ENCODE peak calls at places on chromosomes 4 and X, in nine cellular contexts. V, Y, P, X, L, T, A, K and H are unnamed samples.

GRCh38 chrX:20884565-20884964 is 489.7 kb upstream of the CNKSR2 start:
- DNase-seq in P (no peak), A (no peak), K (no peak), T (no peak), Y (no peak), L (no peak), X (no peak), V (no peak), H (no peak)

GRCh38 chr4:40888916-40889315 is 139.2 kb downstream of the NSUN7 start:
- DNase-seq in T (no peak), P (no peak), V (no peak), K (no peak), Y (no peak), L (no peak), A (no peak), X (no peak), H (no peak)

GRCh38 chr4:80897537-80898303 is 132.8 kb upstream of the BMP3 start:
- DNase-seq in X (no peak), T (no peak), K (no peak), Y (no peak), A (no peak), L (peak), V (no peak), P (no peak), H (no peak)

GRCh38 chr4:146243141-146243882 is 29.0 kb downstream of the REELD1 start:
- DNase-seq in A (peak), P (no peak), L (no peak), V (peak), X (no peak), Y (no peak), K (peak), T (peak), H (peak)

GRCh38 chr4:166092797-166093196 is 219.8 kb downstream of the TLL1 start:
- DNase-seq in L (no peak), Y (no peak), K (no peak), P (peak), T (peak), X (no peak), A (no peak), V (no peak), H (no peak)

GRCh38 chr4:93502991-93503390 is 325.6 kb upstream of the ATOH1 start:
- DNase-seq in V (no peak), L (no peak), A (no peak), X (no peak), K (no peak), Y (no peak), T (no peak), P (no peak), H (no peak)

GRCh38 chr4:103451341-103451740 is 253.2 kb upstream of the CENPE start:
- DNase-seq in X (no peak), A (no peak), Y (peak), P (no peak), K (no peak), L (no peak), T (peak), V (no peak), H (no peak)

GRCh38 chr4:53866055-53866454 is 198.3 kb downstream of the CHIC2 start:
- DNase-seq in X (no peak), Y (no peak), K (no peak), P (no peak), A (no peak), T (no peak), L (no peak), V (no peak), H (no peak)

GRCh38 chr4:54015421-54016065 is 48.9 kb downstream of the CHIC2 start:
- DNase-seq in V (no peak), Y (no peak), T (no peak), K (peak), X (no peak), A (peak), P (no peak), L (no peak), H (peak)

GRCh38 chr4:118712872-118713271 is 27.7 kb downstream of the METTL14 start:
- DNase-seq in A (no peak), T (no peak), L (no peak), V (peak), K (no peak), P (no peak), Y (no peak), X (no peak), H (no peak)

GRCh38 chrX:9604111-9604907 is 139.5 kb downstream of the TBL1X start:
- DNase-seq in P (no peak), V (peak), Y (no peak), A (no peak), K (no peak), L (no peak), T (no peak), X (no peak), H (no peak)

GRCh38 chrX:68498508-68499379 is at the start of gene YIPF6:
- DNase-seq in K (peak), A (peak), Y (peak), L (peak), T (peak), V (peak), P (peak), X (peak), H (peak)

GRCh38 chr4:41748788-41749445 is 392 bp upstream of the PHOX2B start:
- DNase-seq in P (no peak), K (peak), A (no peak), T (no peak), L (no peak), V (no peak), Y (no peak), X (peak), H (peak)

GRCh38 chrX:71214604-71215334 is 8.3 kb upstream of the GJB1 start:
- DNase-seq in X (no peak), P (peak), Y (no peak), K (no peak), A (no peak), L (no peak), T (no peak), V (no peak), H (no peak)

GRCh38 chr4:661231-661630 is 12.8 kb downstream of the ATP5ME start:
- DNase-seq in P (no peak), X (no peak), K (no peak), V (no peak), T (no peak), A (no peak), Y (no peak), L (no peak), H (no peak)

GRCh38 chrX:119497185-119497584 is 28.9 kb downstream of the SLC25A5 start:
- DNase-seq in Y (no peak), V (no peak), P (no peak), L (no peak), T (no peak), A (peak), K (no peak), X (no peak), H (no peak)

GRCh38 chr4:128596844-128597243 is 212.7 kb upstream of the JADE1 start:
- DNase-seq in L (no peak), A (no peak), V (no peak), T (no peak), Y (no peak), X (no peak), K (no peak), P (no peak), H (no peak)

GRCh38 chr4:89298160-89298559 is 9.4 kb downstream of the GPRIN3 start:
- DNase-seq in V (no peak), Y (no peak), X (no peak), T (no peak), A (peak), P (no peak), L (peak), K (no peak), H (peak)

GRCh38 chr4:38377195-38377594 is 286.8 kb upstream of the KLF3 start:
- DNase-seq in L (no peak), T (peak), K (no peak), X (no peak), V (no peak), Y (no peak), P (no peak), A (no peak), H (no peak)

GRCh38 chrX:37423864-37424569 is 74.9 kb downstream of the PRRG1 start:
- DNase-seq in Y (no peak), V (no peak), T (peak), A (no peak), K (no peak), L (no peak), X (no peak), P (no peak), H (peak)

GRCh38 chrX:49271341-49271740 is 1.7 kb downstream of the PPP1R3F start:
- DNase-seq in A (no peak), P (no peak), X (no peak), Y (no peak), V (no peak), T (peak), L (no peak), K (no peak), H (no peak)

GRCh38 chr4:40251366-40251765 is 54.5 kb downstream of the RHOH start:
- DNase-seq in T (peak), V (peak), K (no peak), A (no peak), X (no peak), L (no peak), Y (peak), P (no peak), H (no peak)

GRCh38 chrX:9627827-9628406 is 137.7 kb downstream of the GPR143 start:
- DNase-seq in V (peak), L (no peak), P (no peak), A (no peak), T (no peak), K (no peak), X (no peak), Y (no peak), H (no peak)

GRCh38 chrX:40299028-40299479 is 201.3 kb upstream of the BCOR start:
- DNase-seq in P (peak), K (peak), T (no peak), A (peak), V (peak), Y (no peak), X (peak), L (no peak), H (peak)

GRCh38 chr4:30770049-30770549 is 49.9 kb downstream of the PCDH7 start:
- DNase-seq in T (peak), K (no peak), A (no peak), L (no peak), V (no peak), Y (peak), P (no peak), X (no peak), H (no peak)

GRCh38 chrX:102746134-102746584 is 25.6 kb downstream of the GPRASP3 start:
- DNase-seq in Y (no peak), P (peak), V (peak), L (no peak), X (peak), T (no peak), A (no peak), K (peak), H (peak)
- TF ChIP-seq EZH2phosphoT487 in Y (no peak), P (no peak), V (no peak), L (no peak), X (no peak), T (no peak), A (no peak), K (no peak), H (no peak)

GRCh38 chrX:155262970-155263754 is 1.1 kb downstream of the RAB39B start:
- DNase-seq in T (no peak), P (no peak), L (no peak), Y (no peak), A (peak), K (no peak), X (no peak), V (peak), H (no peak)
- H2AFZ ChIP-seq in T (no peak), P (peak), L (peak), Y (no peak), A (peak), K (no peak), X (peak), V (peak), H (no peak)

GRCh38 chr4:15239866-15240265 is 188.0 kb upstream of the C1QTNF7 start:
- DNase-seq in L (no peak), P (peak), Y (no peak), V (no peak), T (peak), K (no peak), X (no peak), A (no peak), H (no peak)

GRCh38 chr4:15240764-15241163 is 187.1 kb upstream of the C1QTNF7 start:
- DNase-seq in L (no peak), A (no peak), V (peak), T (peak), Y (no peak), X (no peak), K (no peak), P (no peak), H (no peak)

GRCh38 chr4:15241946-15242345 is 185.9 kb upstream of the C1QTNF7 start:
- DNase-seq in P (no peak), A (no peak), V (no peak), Y (no peak), X (no peak), T (no peak), L (no peak), K (no peak), H (no peak)

GRCh38 chr4:15234585-15235126 is 193.2 kb upstream of the C1QTNF7 start:
- DNase-seq in P (peak), L (no peak), T (peak), A (no peak), X (no peak), Y (no peak), V (peak), K (no peak), H (no peak)

DNA sequence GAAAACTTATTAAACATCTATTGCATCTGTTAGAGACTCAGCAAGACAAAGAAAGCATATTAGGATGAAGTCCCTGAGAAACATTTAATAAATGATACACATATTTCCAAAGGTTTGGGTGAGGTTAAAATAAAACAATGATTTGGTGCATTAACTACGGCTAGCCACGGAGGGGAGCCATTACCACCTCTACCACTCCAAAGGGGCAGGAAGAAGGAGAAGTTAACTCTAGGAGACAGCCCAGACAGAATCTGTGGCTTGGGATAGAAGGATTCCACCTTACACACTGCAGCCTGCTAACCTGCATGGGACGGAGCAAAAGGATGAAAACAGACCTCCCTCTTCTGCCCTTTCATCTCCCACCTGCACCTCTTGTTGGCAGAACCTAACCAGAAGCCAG is 189.1 kb upstream of the C1QTNF7 start:
- DNase-seq in A (peak), X (peak), V (peak), L (peak), Y (no peak), T (peak), K (peak), P (peak), H (peak)
- TF ChIP-seq EZH2phosphoT487 in A (no peak), X (no peak), V (no peak), L (no peak), Y (no peak), T (no peak), K (no peak), P (no peak), H (no peak)

GRCh38 chr4:85681194-85681803 is 206.3 kb downstream of the ARHGAP24 start:
- DNase-seq in L (no peak), X (no peak), P (no peak), A (peak), T (no peak), Y (no peak), K (no peak), V (peak), H (no peak)
- H2AFZ ChIP-seq in L (no peak), X (no peak), P (no peak), A (peak), T (no peak), Y (no peak), K (peak), V (peak), H (no peak)

GRCh38 chr4:134345249-134345648 is 143.7 kb upstream of the PABPC4L start:
- DNase-seq in T (no peak), P (no peak), A (no peak), V (no peak), Y (no peak), L (no peak), K (no peak), X (no peak), H (no peak)

DNA sequence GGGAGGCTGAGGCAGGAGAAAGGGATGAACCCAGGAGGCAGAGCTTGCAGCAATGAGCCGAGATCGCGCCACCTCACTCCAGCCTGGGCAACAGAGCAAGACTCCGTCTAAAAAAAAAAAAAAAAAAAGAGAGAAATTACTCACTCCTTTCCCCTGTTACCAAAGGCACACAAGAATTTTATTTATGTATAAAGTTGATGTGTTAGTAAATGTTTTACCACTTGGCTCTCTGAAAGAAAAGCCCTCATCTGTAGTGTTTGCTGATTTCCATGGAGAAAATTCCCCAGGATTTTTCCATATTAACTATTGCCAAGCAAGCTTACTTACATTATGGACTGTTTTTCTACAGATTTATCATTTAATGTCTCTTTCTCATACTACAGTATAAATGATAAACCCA is 142.1 kb upstream of the PABPC4L start:
- DNase-seq in V (no peak), K (no peak), T (no peak), L (no peak), X (no peak), A (no peak), P (no peak), Y (no peak), H (no peak)
- TF ChIP-seq EZH2phosphoT487 in V (no peak), K (no peak), T (no peak), L (no peak), X (no peak), A (no peak), P (no peak), Y (no peak), H (no peak)

GRCh38 chr4:86218721-86219481 is 141.0 kb downstream of the MAPK10 start:
- DNase-seq in A (no peak), K (peak), Y (no peak), T (peak), P (no peak), X (peak), L (no peak), V (peak), H (no peak)
- H2AFZ ChIP-seq in A (no peak), K (no peak), Y (no peak), T (peak), P (no peak), X (peak), L (no peak), V (no peak), H (no peak)

GRCh38 chr4:17515724-17516407 is 901 bp downstream of the CLRN2 start:
- DNase-seq in K (no peak), P (no peak), X (no peak), L (no peak), A (no peak), Y (no peak), T (no peak), V (no peak), H (no peak)
- TF ChIP-seq EZH2phosphoT487 in K (no peak), P (no peak), X (no peak), L (no peak), A (no peak), Y (no peak), T (no peak), V (no peak), H (no peak)